ENCODE peak calls at places on chromosomes 11 and 22, in seven cellular contexts. T is hepatocyte, W is A549, V is bronchial epithelial cell, I is heart left ventricle, A is lower lobe of right lung, F is type B pancreatic cell. N is an unnamed sample.

GRCh38 chr11:14414470-14415461 is 55.8 kb upstream of the RRAS2 start:
- DNase-seq in T (no peak), W (no peak), V (peak), I (no peak), A (no peak), F (no peak), N (no peak)

GRCh38 chr22:45246060-45246985 is 5.6 kb upstream of the KIAA0930 start:
- DNase-seq in T (peak), W (peak), V (peak), I (no peak), A (no peak), F (no peak), N (no peak)

GRCh38 chr22:32204211-32204855 is 540 bp downstream of the RFPL2 start:
- DNase-seq in T (peak), W (peak), V (no peak), I (no peak), A (no peak), F (no peak), N (no peak)

GRCh38 chr11:111582163-111582562 is 20.1 kb upstream of the SIK2 start:
- DNase-seq in T (no peak), W (no peak), V (no peak), I (no peak), A (no peak), F (no peak), N (no peak)

GRCh38 chr11:10382518-10382917 is 72.5 kb upstream of the AMPD3 start:
- DNase-seq in T (no peak), W (no peak), V (no peak), I (no peak), A (peak), F (no peak), N (peak)

GRCh38 chr11:71437879-71438278 is 10.3 kb downstream of the DHCR7 start:
- DNase-seq in T (no peak), W (no peak), V (no peak), I (no peak), A (no peak), F (no peak), N (no peak)

GRCh38 chr22:49507607-49508292 is 319.9 kb downstream of the BRD1 start:
- DNase-seq in T (no peak), W (no peak), V (no peak), I (no peak), A (no peak), F (no peak), N (no peak)

GRCh38 chr22:23847991-23848864 is 9.4 kb upstream of the DERL3 start:
- DNase-seq in T (no peak), W (no peak), V (no peak), I (peak), A (no peak), F (no peak), N (no peak)

GRCh38 chr11:66419825-66420224 is 1.0 kb upstream of the NPAS4 start:
- DNase-seq in T (no peak), W (no peak), V (no peak), I (no peak), A (no peak), F (no peak), N (no peak)

GRCh38 chr11:48029686-48030279 is 49.4 kb downstream of the PTPRJ start:
- DNase-seq in T (no peak), W (no peak), V (no peak), I (no peak), A (no peak), F (no peak), N (no peak)

GRCh38 chr11:18321622-18321990 is 334 bp downstream of the HPS5 start:
- DNase-seq in T (no peak), W (no peak), V (no peak), I (no peak), A (no peak), F (no peak), N (no peak)

GRCh38 chr11:11731311-11732083 is 109.7 kb upstream of the GALNT18 start:
- DNase-seq in T (no peak), W (no peak), V (peak), I (no peak), A (no peak), F (no peak), N (no peak)

GRCh38 chr11:15558513-15559181 is 443.9 kb downstream of the INSC start:
- DNase-seq in T (no peak), W (no peak), V (no peak), I (no peak), A (no peak), F (no peak), N (no peak)

GRCh38 chr11:34311126-34311525 is 46.7 kb downstream of the ABTB2 start:
- DNase-seq in T (no peak), W (no peak), V (no peak), I (no peak), A (no peak), F (no peak), N (no peak)

GRCh38 chr11:116654526-116654925 is 118.3 kb downstream of the BUD13 start:
- DNase-seq in T (no peak), W (no peak), V (no peak), I (no peak), A (no peak), F (no peak), N (no peak)

GRCh38 chr11:92882828-92883611 is 86.4 kb upstream of the MTNR1B start:
- DNase-seq in T (no peak), W (no peak), V (no peak), I (no peak), A (peak), F (no peak), N (no peak)

GRCh38 chr11:56849250-56849649 is 100.8 kb upstream of the OR9G4 start:
- DNase-seq in T (no peak), W (peak), V (peak), I (no peak), A (no peak), F (no peak), N (no peak)

GRCh38 chr11:40130427-40130826 is 1329.0 kb downstream of the LRRC4C start:
- DNase-seq in T (peak), W (no peak), V (no peak), I (no peak), A (no peak), F (no peak), N (no peak)

GRCh38 chr11:129544691-129545090 is 169.0 kb downstream of the BARX2 start:
- DNase-seq in T (no peak), W (no peak), V (no peak), I (no peak), A (no peak), F (no peak), N (no peak)

GRCh38 chr11:31050061-31050790 is 319.3 kb downstream of the DCDC1 start:
- DNase-seq in T (peak), W (no peak), V (no peak), I (no peak), A (no peak), F (no peak), N (no peak)

GRCh38 chr11:63510360-63511130 is 4.7 kb downstream of the LGALS12 start:
- DNase-seq in T (peak), W (no peak), V (no peak), I (no peak), A (peak), F (no peak), N (no peak)
- TF ChIP-seq CTCF in T (no peak), W (no peak), V (no peak), I (no peak), A (no peak), F (no peak), N (no peak)

DNA sequence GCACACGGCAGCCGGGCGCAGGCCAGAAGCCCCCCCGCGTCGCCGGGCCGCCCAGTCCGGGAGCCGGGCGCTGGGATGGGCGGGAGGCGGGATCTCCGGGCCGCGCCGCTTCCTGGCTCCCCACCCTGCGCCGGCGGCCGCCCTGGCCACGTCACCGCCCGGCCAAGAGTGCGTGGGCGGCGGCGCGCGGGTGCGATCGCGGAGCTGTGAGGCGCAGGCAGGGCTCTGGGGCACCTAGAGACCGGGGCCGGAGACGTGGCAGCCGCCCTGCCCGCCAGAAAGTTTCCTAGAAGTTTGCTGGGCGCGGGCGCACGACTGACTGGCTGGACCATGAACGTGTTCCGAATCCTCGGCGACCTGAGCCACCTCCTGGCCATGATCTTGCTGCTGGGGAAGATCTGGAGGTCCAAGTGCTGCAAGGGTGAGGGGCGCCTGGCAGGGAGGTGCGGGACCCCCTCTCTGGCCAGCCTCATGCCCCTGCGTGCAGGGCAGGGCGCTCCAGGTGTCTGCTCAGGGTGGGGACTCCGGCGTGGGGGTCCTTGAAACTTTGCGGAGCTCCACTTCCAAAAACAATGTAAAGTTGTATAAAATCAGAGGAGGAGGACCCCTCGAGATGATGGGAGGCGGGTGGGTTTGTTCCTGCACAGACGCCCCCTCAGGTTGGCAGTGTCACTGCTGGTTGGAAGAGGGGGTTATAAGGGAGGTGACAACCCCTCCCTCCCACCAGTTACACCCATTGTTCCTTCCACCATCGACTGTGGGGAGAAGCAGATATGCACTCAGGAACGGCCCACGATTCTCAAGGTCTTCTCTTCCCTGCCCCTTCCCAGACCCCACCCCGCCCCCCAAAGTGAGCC is at the start of gene KDELR3:
- DNase-seq in T (peak), W (peak), V (peak), I (peak), A (peak), F (no peak), N (no peak)
- TF ChIP-seq CTCF in T (peak), W (no peak), V (no peak), I (peak), A (no peak), F (peak), N (peak)

GRCh38 chr11:81444306-81444705 is 1289.4 kb downstream of the FAM181B start:
- DNase-seq in T (no peak), W (no peak), V (no peak), I (no peak), A (no peak), F (no peak), N (no peak)
- TF ChIP-seq CTCF in T (peak), W (no peak), V (no peak), I (peak), A (no peak), F (peak), N (no peak)

GRCh38 chr11:3982431-3982830 is 112.2 kb upstream of the RRM1 start:
- DNase-seq in T (no peak), W (no peak), V (no peak), I (no peak), A (no peak), F (no peak), N (no peak)

GRCh38 chr11:3983101-3983500 is 111.5 kb upstream of the RRM1 start:
- DNase-seq in T (no peak), W (no peak), V (no peak), I (no peak), A (no peak), F (no peak), N (no peak)

GRCh38 chr11:3986301-3986700 is 108.3 kb upstream of the RRM1 start:
- DNase-seq in T (no peak), W (no peak), V (no peak), I (no peak), A (no peak), F (no peak), N (no peak)

GRCh38 chr11:3981084-3981633 is 113.4 kb upstream of the RRM1 start:
- DNase-seq in T (no peak), W (no peak), V (no peak), I (no peak), A (no peak), F (no peak), N (no peak)

DNA sequence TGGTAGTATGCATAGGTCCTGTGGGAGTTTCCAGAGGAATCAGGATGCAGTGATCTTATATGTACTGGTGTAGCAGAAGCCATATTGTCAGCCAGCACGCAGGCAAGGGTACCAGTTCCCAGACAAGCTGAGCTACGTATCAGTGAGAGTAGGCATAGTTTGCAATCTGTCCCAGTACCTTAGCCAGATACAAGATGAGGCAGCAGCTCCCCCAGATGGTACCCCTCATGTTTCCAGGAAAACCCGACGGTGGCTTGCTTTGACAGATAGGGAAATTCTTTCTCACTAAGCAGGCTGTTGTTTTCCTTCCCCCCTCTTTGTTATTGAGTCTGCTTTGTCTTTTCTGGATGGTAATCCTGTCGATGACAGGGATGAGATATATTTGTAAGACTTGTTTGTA is 109.7 kb upstream of the RRM1 start:
- DNase-seq in T (peak), W (no peak), V (no peak), I (no peak), A (no peak), F (no peak), N (no peak)
- TF ChIP-seq CTCF in T (peak), W (no peak), V (no peak), I (peak), A (peak), F (no peak), N (no peak)

GRCh38 chr11:107123022-107123421 is 104.7 kb upstream of the GUCY1A2 start:
- DNase-seq in T (no peak), W (no peak), V (no peak), I (no peak), A (no peak), F (no peak), N (no peak)
- TF ChIP-seq CTCF in T (no peak), W (no peak), V (no peak), I (no peak), A (no peak), F (no peak), N (no peak)

DNA sequence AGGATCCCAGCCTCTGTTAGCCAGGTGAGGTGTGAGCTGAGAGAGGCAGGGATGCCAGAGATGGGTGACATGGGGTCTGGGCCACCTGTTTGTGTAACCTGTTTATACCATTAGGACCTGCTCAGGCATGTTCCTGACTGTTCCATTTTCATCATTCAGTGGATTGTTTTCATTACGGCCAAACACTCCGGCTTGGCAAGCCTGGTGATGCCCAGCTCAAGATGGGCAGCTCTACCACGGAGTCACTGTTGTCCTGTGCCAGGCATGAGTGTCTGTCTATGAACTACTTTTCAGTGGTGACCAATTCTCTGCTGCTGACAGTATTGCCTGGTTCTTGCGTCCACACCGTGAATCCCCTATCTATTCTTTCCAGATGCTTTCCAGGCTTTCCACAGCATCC is 71.5 kb upstream of the SLC22A12 start:
- DNase-seq in T (no peak), W (no peak), V (peak), I (no peak), A (no peak), F (no peak), N (no peak)
- TF ChIP-seq CTCF in T (no peak), W (no peak), V (no peak), I (no peak), A (no peak), F (no peak), N (no peak)

N was measured in osteocyte.